ENCODE peak calls at places on chromosomes 7 and 10, in four cellular contexts. P is AG04449, B is foreskin fibroblast, K is sigmoid colon. Q is an unnamed sample.
A peak's percentile ranks its signal among the peaks of the same experiment; 100 is the strongest.

GRCh38 chr7:121083138-121083789 is 94.8 kb downstream of the CPED1 start:
- DNase-seq in K (no peak), P (no peak), B (peak; percentile 93), Q (peak; percentile 80)

GRCh38 chr7:106176414-106177294 is 64.5 kb upstream of the SYPL1 start:
- DNase-seq in B (peak; percentile 91), P (no peak), K (peak; percentile 90), Q (peak; percentile 77)

GRCh38 chr7:116809636-116810266 is 52.6 kb upstream of the CAPZA2 start:
- DNase-seq in P (no peak), K (no peak), B (peak; percentile 84), Q (peak; percentile 87)

GRCh38 chr10:91614254-91614624 is 18.6 kb downstream of the PPP1R3C start:
- DNase-seq in B (peak; percentile 94), K (no peak), P (peak; percentile 93), Q (peak; percentile 98)

GRCh38 chr10:9814285-9814866 is 1203.3 kb upstream of the CELF2 start:
- DNase-seq in K (no peak), B (peak; percentile 78), P (no peak), Q (no peak)

GRCh38 chr10:31657471-31657844 is 271.2 kb downstream of the ARHGAP12 start:
- DNase-seq in B (no peak), K (no peak), P (no peak), Q (peak; percentile 87)

GRCh38 chr10:112761256-112761655 is 188.8 kb upstream of the TCF7L2 start:
- DNase-seq in P (no peak), B (no peak), K (no peak), Q (no peak)

GRCh38 chr10:6757119-6757518 is 177.0 kb upstream of the PRKCQ start:
- DNase-seq in B (no peak), K (no peak), P (no peak), Q (no peak)

GRCh38 chr10:124308811-124309210 is 109.9 kb downstream of the OAT start:
- DNase-seq in B (no peak), K (peak; percentile 36), P (no peak), Q (no peak)

GRCh38 chr10:7572435-7572834 is 94.3 kb downstream of the ITIH5 start:
- DNase-seq in P (no peak), B (no peak), K (peak; percentile 83), Q (no peak)

GRCh38 chr7:142939226-142939910 is at the start of gene LLCFC1:
- DNase-seq in P (no peak), B (no peak), K (no peak), Q (no peak)

GRCh38 chr10:121994429-121994881 is 5.5 kb downstream of the TACC2 start:
- DNase-seq in K (peak; percentile 92), B (peak; percentile 32), P (no peak), Q (no peak)

GRCh38 chr10:12512292-12513002 is 163.1 kb downstream of the CAMK1D start:
- DNase-seq in B (no peak), K (no peak), P (no peak), Q (no peak)

GRCh38 chr7:1124816-1125602 is 35.0 kb downstream of the ZFAND2A start:
- DNase-seq in K (no peak), P (no peak), B (peak; percentile 23), Q (peak; percentile 58)

GRCh38 chr7:92961966-92962365 is 125.6 kb upstream of the CDK6 start:
- DNase-seq in P (no peak), B (no peak), K (no peak), Q (no peak)

GRCh38 chr10:73920084-73920483 is 9.2 kb downstream of the PLAU start:
- DNase-seq in P (no peak), K (peak; percentile 83), B (peak; percentile 60), Q (peak; percentile 52)

GRCh38 chr10:97494863-97495506 is 3.2 kb downstream of the MMS19 start:
- DNase-seq in K (no peak), P (no peak), B (no peak), Q (peak; percentile 63)

GRCh38 chr7:77627307-77627671 is 69.0 kb upstream of the RSBN1L start:
- DNase-seq in P (no peak), B (no peak), K (no peak), Q (no peak)

GRCh38 chr7:28362812-28363211 is 49.5 kb upstream of the CREB5 start:
- DNase-seq in K (no peak), P (no peak), B (no peak), Q (no peak)

GRCh38 chr7:24042028-24042427 is 242.0 kb upstream of the NPY start:
- DNase-seq in K (no peak), P (no peak), B (no peak), Q (no peak)

GRCh38 chr10:46551701-46552525 is 4.5 kb downstream of the GPRIN2 start:
- DNase-seq in K (peak; percentile 63), B (no peak), P (no peak), Q (no peak)

GRCh38 chr7:131235489-131236317 is 92.0 kb upstream of the MKLN1 start:
- DNase-seq in B (peak; percentile 97), K (peak; percentile 71), P (peak; percentile 92), Q (peak; percentile 100)

GRCh38 chr10:114526112-114526496 is 121.8 kb upstream of the AFAP1L2 start:
- DNase-seq in P (no peak), B (no peak), K (no peak), Q (no peak)
- H3K4me3 ChIP-seq in P (no peak overlapping the region), B (no peak overlapping the region), K (peak overlapping the region; percentile 34), Q (peak overlapping the region; percentile 56)

GRCh38 chr7:124032369-124033092 is at the start of gene TMEM229A:
- DNase-seq in B (peak; percentile 15), K (peak; percentile 61), P (no peak), Q (peak; percentile 14)
- TF ChIP-seq CTCF in B (no peak), K (no peak), P (no peak), Q (no peak)

GRCh38 chr7:72336887-72337821 is 75.0 kb downstream of the CALN1 start:
- DNase-seq in P (no peak), K (no peak), B (no peak), Q (no peak)
- H3K4me3 ChIP-seq in P (no peak overlapping the region), K (no peak overlapping the region), B (no peak overlapping the region), Q (no peak overlapping the region)

DNA sequence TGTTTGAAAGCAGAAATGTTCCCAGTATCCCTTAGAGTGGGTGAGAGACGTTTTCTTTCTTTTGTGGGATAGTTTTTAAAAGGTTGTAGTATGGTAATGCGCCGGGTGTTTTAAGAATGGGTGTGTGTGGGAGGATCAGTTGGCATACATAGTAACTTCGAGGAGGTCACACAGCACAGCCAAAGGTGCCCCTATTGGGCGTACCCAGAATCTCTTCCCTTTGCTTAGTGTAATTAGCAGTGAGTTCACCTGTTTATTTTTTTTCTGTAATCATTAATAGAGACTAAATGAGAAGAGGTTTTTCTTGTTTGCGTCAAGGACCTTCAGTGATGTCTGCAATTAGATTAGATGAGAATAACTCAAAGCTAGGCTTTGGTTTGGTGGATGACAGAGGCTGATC is 1.5 kb downstream of the PLEKHA8 start:
- DNase-seq in P (no peak), B (no peak), K (no peak), Q (no peak)
- TF ChIP-seq CTCF in P (no peak), B (no peak), K (no peak), Q (no peak)

Q was measured in fibroblast of the aortic adventitia.